ENCODE peak calls at places on chromosomes 3 and 15, in four cellular contexts. I, S, B and H are unnamed samples.

GRCh38 chr15:23648920-23649515 is 1.4 kb upstream of the MAGEL2 start:
- DNase-seq in I (no peak), S (peak; percentile 4), B (peak; percentile 9), H (no peak)

GRCh38 chr3:33299395-33300081 is 22.3 kb downstream of the FBXL2 start:
- DNase-seq in I (no peak), S (peak; percentile 13), B (peak; percentile 34), H (no peak)

GRCh38 chr3:119894195-119894594 is 112.3 kb downstream of the NR1I2 start:
- DNase-seq in I (no peak), S (no peak), B (no peak), H (no peak)

GRCh38 chr3:11452988-11453847 is 181.0 kb downstream of the ATG7 start:
- DNase-seq in I (no peak), S (no peak), B (peak; percentile 76), H (no peak)

GRCh38 chr15:40928975-40929729 is at the start of gene DLL4:
- DNase-seq in I (peak; percentile 82), S (peak; percentile 57), B (peak; percentile 50), H (peak; percentile 24)

GRCh38 chr3:134485075-134485536 is 679 bp downstream of the ANAPC13 start:
- DNase-seq in I (no peak), S (peak; percentile 21), B (no peak), H (no peak)

GRCh38 chr15:74264081-74264501 is 28.0 kb downstream of the CCDC33 start:
- DNase-seq in I (no peak), S (no peak), B (no peak), H (no peak)

GRCh38 chr15:60346653-60347052 is 51.1 kb downstream of the ANXA2 start:
- DNase-seq in I (no peak), S (no peak), B (no peak), H (no peak)

GRCh38 chr3:151047636-151048035 is 37.8 kb upstream of the MED12L start:
- DNase-seq in I (no peak), S (peak; percentile 7), B (peak; percentile 62), H (no peak)

GRCh38 chr3:56190906-56191305 is 277.4 kb downstream of the ERC2 start:
- DNase-seq in I (no peak), S (no peak), B (no peak), H (no peak)

GRCh38 chr3:180063783-180064182 is 27.0 kb upstream of the PEX5L start:
- DNase-seq in I (no peak), S (no peak), B (no peak), H (no peak)

GRCh38 chr3:186653079-186653710 is 12.6 kb upstream of the HRG start:
- DNase-seq in I (no peak), S (no peak), B (no peak), H (no peak)

DNA sequence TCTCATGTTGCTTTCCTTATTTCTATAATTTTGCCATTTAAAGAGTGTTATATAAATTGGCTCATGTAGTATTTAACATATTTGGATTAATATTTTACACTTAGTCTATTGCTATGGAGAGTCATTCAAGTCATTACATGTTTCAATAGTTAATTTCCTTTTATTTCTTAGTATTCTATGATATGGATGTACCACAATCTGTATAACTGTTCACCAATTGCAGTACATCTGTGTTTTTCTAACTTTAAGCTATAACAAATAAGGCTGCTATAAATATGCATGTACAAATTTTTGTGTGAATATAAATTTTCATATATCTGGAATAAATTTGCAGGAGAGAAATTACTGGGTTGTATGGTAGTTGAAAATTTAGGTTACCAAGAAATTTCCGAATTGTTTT is 993.4 kb downstream of the NAALADL2 start:
- DNase-seq in I (no peak), S (no peak), B (no peak), H (no peak)
- H3K9me3 ChIP-seq in I (no peaks in the 10 kb centered on the region), S (no peaks in the 10 kb centered on the region), B (no peaks in the 10 kb centered on the region), H (no peaks in the 10 kb centered on the region)

DNA sequence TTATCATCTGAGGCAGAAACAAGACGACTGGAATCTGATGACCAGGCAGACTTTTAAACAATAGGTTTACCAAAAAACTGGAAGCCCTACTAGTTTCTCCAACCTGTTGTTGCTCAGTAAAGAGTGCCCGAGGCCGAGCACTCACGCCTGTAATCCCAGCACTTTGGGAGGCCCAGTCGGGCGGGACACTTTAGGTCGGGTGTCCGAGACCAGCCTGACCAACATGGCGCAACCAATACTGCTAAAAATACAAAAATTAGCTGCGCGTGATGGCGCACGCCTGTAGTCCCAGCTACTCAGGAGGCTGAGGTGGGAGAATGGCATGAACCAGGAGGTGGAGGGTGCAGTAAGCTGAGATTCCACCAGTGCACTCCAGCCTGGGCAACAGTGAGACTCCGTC is 1.1 kb upstream of the WDR5B start:
- DNase-seq in I (no peak), S (no peak), B (no peak), H (no peak)
- H3K27ac ChIP-seq in I (peak overlapping the region; percentile 92), S (peak overlapping the region; percentile 90), B (peak overlapping the region; percentile 93), H (peak overlapping the region; percentile 25)

GRCh38 chr3:110955301-110955880 is 116.2 kb upstream of the NECTIN3 start:
- DNase-seq in I (no peak), S (no peak), B (peak; percentile 52), H (no peak)
- TF ChIP-seq CTCF in I (no peak), S (no peak), B (no peak), H (no peak)

GRCh38 chr3:9595877-9596276 is 42.3 kb upstream of the LHFPL4 start:
- DNase-seq in I (no peak), S (no peak), B (no peak), H (no peak)
- H3K9me3 ChIP-seq in I (no peaks in the 10 kb centered on the region), S (peaks cover 3% of the 10 kb centered on the region), B (no peaks in the 10 kb centered on the region), H (no peaks in the 10 kb centered on the region)

GRCh38 chr3:71693641-71694040 is 31.6 kb downstream of the EIF4E3 start:
- DNase-seq in I (no peak), S (no peak), B (no peak), H (no peak)
- H3K27ac ChIP-seq in I (no peak overlapping the region), S (no peak overlapping the region), B (no peak overlapping the region), H (no peak overlapping the region)

DNA sequence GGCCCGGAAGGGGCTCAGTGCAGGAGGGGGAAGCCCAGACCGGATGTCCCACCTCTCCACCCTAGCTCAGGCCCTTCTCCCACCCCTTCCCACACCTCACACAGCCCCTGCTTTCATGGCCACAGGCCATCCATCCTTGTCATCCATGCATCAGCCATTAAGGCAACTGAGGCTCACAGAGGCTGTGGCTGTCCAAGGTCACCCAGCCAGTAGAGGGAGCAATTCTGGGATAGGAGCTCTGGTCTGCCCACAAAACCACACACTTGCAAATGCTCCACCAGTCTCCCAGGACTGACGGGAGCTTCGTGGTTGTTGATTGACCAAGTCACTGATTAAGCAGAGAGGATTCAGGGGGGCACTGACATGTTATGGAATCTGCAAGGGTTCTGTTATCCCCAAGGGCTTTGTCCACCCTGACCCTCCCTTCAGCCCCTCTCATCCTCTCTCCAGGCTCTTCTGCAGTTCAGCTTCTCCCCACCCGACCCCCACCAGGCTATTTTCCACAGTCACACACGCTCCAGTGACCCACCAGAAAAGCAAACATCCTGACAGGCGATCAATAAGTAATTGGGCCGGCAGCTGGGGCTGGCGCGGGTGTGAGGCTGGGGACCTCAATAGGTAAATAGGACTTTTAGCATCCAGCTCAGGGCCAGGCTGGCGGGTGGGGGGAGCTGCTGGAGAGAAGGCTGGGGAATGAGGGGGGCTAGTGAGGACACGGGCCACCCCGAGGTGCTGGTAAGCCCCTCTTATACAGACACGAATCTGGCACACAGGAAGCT is 15.0 kb downstream of the LINGO1 start:
- DNase-seq in I (no peak), S (peak; percentile 60), B (no peak), H (no peak)
- TF ChIP-seq CTCF in I (peak; percentile 21), S (peak; percentile 52), B (peak; percentile 45), H (peak; percentile 37)

DNA sequence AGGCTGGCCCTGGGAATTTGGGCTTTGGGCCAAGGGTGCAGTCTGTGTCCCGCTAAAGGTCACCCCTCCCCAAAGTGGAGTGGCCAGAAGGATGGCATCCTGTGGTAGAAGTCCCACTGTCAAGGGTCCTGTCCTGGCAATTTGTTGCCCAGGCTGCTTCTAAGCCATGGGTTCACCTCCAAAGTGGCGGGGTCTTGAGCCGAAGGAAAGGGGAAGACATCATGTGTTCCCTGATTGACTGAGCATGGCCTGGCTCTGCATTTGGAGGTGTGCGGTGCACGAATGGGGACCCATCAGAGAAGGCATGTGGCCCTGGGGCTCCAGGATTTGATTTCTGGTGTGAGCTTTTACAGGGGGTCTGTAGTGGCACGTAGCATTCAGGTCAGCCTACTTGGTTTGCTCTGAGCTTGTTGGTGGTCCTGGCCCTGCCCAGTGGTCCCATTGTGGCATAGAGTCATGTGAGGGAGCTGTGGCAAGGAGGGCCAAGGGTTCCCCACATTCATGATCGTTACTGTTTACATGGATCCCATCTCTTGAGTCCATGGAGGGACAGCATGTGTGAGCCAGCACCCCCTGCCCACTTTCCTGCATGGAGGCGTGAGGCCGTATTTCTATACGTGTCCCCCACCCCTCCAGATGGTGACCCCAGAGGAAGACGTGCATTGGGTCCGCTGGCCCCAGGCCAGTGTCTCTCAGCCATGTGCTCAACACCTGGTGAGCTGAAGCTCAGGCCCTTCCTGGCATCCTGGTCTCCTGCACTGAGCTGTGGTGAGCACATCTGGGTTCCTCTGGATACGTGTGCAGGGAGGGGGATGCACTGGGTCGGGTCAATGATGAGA is 225.1 kb downstream of the SNRPN start:
- DNase-seq in I (peak; percentile 32), S (no peak), B (no peak), H (no peak)
- H3K9me3 ChIP-seq in I (no peaks in the 10 kb centered on the region), S (no peaks in the 10 kb centered on the region), B (no peaks in the 10 kb centered on the region), H (peaks cover 93% of the 10 kb centered on the region)

DNA sequence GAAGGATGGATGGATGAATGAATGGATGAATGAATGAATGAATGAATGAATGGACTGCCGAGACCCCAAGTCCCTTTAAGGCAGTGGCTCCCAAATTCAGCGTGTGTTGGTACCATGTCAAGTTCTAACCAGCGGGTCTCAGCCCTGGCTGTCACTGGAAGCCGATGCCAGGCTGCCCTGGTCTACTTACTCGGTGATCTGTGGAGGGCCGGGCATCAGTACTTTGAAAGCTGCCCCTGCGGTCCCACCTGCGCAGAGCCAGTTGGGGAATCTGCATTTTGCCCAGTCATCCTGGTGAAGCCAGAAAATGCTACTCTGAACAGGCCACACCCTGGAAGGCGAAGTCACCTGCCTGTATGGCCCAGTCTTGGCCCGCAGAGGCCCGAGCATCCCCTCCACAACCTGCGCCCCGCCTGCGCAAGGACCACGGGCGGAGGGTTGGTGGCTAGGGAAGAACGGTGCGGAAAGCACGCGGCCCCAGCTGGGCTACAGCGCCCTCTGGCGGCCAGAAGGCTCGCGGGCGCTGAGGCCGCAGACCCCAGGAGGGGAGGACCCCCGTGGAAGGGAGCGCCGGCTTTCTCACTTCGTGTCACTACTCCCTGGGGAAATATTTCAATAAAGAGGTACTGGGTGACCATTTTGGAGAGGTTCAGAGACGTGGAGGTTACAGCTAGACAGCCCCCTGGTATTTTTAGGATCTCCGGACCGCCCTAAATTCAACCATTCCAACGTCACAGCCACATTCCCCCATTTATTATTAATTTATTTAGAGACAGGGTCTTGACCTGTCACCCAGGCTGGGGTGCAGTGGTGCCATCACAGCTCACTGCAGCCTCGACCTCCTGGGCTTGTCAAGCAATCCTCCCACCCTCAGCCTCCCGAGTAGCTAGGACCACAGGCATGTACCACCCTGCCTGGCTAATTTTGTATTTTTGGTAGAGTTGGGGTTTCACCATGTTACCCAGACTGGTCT is 34.9 kb downstream of the PRKCD start:
- DNase-seq in I (peak; percentile 76), S (peak; percentile 46), B (peak; percentile 56), H (no peak)
- H3K27ac ChIP-seq in I (no peak overlapping the region), S (peak overlapping the region; percentile 80), B (no peak overlapping the region), H (no peak overlapping the region)

DNA sequence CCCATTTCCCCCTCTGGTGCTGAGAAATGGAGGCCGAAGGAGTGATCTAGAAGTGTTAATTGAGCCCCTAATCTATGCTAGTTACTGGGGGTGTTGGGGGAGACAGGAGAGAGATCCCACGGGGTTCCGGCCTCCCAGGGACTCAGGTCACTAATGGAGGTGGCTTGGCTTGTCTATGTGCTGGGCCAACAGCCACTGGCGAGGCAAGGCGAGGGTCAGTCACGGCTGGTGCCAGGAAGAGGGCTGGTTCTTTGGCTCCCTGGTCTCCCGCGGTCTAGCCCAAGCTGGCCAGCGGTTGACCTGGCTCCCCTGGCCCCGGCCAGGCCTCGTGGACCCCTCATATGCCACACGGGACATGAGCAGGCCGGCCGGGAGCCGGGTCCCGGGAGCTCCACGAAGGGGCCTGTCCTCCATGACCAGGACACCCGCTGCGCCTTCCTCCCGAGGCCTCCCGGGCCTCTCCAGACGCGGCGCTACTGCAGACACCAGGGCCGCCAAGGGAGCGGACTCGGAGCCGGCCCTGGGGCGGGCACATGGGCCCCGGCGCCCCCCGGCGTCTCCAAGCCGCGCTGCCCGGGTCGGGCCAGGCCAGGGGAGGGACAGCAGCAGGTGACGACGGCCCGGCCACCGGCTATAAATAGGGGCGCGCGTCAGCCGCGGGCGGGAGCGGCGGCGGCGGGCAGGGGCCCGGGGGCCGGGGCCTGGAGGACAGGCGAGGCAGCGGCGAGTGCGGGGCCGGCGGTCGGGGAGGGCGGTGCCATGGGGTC is at the start of gene ALPK3:
- DNase-seq in I (peak; percentile 85), S (no peak), B (peak; percentile 17), H (no peak)
- TF ChIP-seq CTCF in I (peak; percentile 20), S (no peak), B (no peak), H (no peak)